ENCODE peak calls at places on chromosome X, in nine cellular contexts. G, U, E, R, A, S, Z, L and W are unnamed samples.

GRCh38 chrX:112798736-112799135 is 41.9 kb downstream of the AMOT start:
- DNase-seq in A (no peak), E (no peak), G (no peak), L (no peak), R (no peak), S (no peak), U (no peak), Z (no peak), W (no peak)

GRCh38 chrX:136262812-136263315 is 11.7 kb upstream of the MAP7D3 start:
- DNase-seq in Z (no peak), U (no peak), E (no peak), G (no peak), L (no peak), S (no peak), A (no peak), R (no peak), W (peak)

GRCh38 chrX:39450578-39450977 is 647.2 kb downstream of the BCOR start:
- DNase-seq in U (peak), S (no peak), E (no peak), G (no peak), L (no peak), A (no peak), R (no peak), Z (no peak), W (peak)

GRCh38 chrX:68894513-68895338 is 65.9 kb downstream of the EFNB1 start:
- DNase-seq in E (no peak), Z (no peak), R (peak), U (peak), A (peak), L (peak), S (peak), G (no peak), W (peak)

GRCh38 chrX:136215559-136215958 is 35.6 kb downstream of the MAP7D3 start:
- DNase-seq in S (no peak), U (no peak), R (peak), Z (no peak), G (no peak), L (no peak), A (peak), E (no peak), W (no peak)

GRCh38 chrX:145002776-145003175 is 244.5 kb upstream of the SPANXN1 start:
- DNase-seq in A (peak), G (no peak), E (no peak), Z (no peak), L (no peak), R (peak), U (no peak), S (no peak), W (no peak)

GRCh38 chrX:110026099-110026844 is 23.4 kb downstream of the TMEM164 start:
- DNase-seq in A (peak), R (peak), E (no peak), U (peak), G (no peak), S (no peak), L (peak), Z (no peak), W (no peak)

GRCh38 chrX:108091878-108092291 is 307 bp downstream of the ATG4A start:
- DNase-seq in Z (no peak), G (peak), R (peak), L (no peak), E (peak), S (no peak), A (peak), U (no peak), W (no peak)

GRCh38 chrX:53716328-53717088 is 30.0 kb upstream of the HUWE1 start:
- DNase-seq in L (no peak), Z (peak), U (no peak), S (no peak), A (no peak), G (no peak), E (peak), R (peak), W (no peak)

DNA sequence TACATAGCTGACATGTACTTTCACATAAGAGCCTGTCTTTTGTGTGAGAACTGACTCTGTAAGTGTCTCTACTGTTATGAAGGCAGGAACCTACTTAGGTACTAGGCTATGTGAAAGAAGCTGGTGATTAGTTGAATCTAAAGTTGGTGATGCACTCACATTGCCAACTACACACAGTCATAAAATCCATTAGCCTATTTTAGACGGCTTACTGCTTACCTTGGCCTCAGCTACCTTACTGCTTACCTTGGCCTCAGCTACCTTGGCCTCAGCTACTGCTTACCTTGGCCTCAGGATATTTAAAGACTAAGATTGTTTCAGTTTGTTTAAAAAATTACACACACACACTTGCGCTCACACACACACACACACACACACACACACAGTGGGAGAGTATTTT is 549.7 kb downstream of the IL1RAPL1 start:
- DNase-seq in U (no peak), A (no peak), E (no peak), G (no peak), S (no peak), Z (no peak), L (no peak), R (no peak), W (no peak)
- H3K4me3 ChIP-seq in U (no peak), A (no peak), E (no peak), G (no peak), S (no peak), Z (no peak), L (no peak), R (no peak), W (no peak)

GRCh38 chrX:72475952-72476668 is 96.5 kb downstream of the HDAC8 start:
- DNase-seq in L (no peak), E (no peak), Z (no peak), R (no peak), S (peak), U (no peak), A (peak), G (no peak), W (no peak)

GRCh38 chrX:72477787-72478186 is 94.9 kb downstream of the HDAC8 start:
- DNase-seq in S (peak), Z (no peak), E (no peak), U (peak), L (no peak), G (no peak), R (no peak), A (no peak), W (no peak)

GRCh38 chrX:72478853-72479252 is 93.8 kb downstream of the HDAC8 start:
- DNase-seq in U (peak), A (no peak), E (no peak), L (no peak), S (no peak), G (no peak), Z (no peak), R (no peak), W (no peak)

GRCh38 chrX:72479324-72480274 is 93.0 kb downstream of the HDAC8 start:
- DNase-seq in E (no peak), A (no peak), L (peak), S (no peak), G (no peak), Z (no peak), U (peak), R (peak), W (no peak)

DNA sequence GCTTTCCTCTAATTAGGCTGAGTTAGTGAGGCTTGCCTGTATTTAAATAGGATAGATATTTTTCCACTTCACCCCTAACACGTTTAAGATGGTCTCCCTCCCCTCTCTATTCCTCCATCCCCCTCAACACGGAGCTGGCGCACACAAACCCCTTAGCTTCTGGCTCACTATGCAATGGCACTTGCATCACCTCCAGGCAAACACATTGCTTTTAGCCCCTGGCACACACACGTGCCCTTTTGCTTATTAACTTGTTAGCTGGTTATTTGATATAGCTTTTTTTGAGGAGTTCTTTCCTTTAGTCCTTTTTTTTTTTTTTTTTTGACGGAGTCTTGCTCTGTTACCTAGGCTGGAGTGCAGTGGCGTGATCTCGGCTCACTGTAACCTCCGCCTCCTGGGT is 94.3 kb downstream of the HDAC8 start:
- DNase-seq in G (no peak), U (no peak), R (no peak), L (no peak), A (no peak), Z (no peak), S (no peak), E (no peak), W (no peak)
- H3K27ac ChIP-seq in G (no peak), U (peak), R (no peak), L (no peak), A (no peak), Z (no peak), S (peak), E (no peak), W (no peak)

DNA sequence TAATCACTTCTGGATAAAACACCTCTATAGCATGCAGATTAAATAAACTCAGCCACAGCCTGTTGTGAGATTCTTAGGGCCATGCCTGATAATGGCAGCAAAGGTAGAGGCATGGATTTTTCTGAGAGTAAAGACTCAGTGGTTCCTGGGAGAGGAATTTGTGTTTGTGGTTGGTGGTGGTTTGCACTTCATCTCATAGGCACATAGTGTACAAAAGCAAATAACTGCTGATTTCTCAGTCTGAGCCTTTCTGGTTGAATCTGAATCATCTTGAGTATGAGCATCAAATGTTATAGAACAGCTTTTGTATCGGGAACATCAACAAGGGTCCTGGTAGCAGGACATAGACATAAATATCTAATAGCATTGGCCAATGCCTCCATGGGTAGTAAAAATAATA is 274.3 kb downstream of the FRMPD4 start:
- DNase-seq in R (no peak), G (no peak), E (no peak), U (no peak), A (no peak), Z (no peak), S (no peak), L (no peak), W (no peak)
- TF ChIP-seq EZH2phosphoT487 in R (no peak), G (no peak), E (no peak), U (no peak), A (no peak), Z (no peak), S (no peak), L (no peak), W (no peak)

GRCh38 chrX:78327370-78328048 is at the start of gene CYSLTR1:
- DNase-seq in U (no peak), L (peak), Z (peak), E (peak), S (no peak), R (no peak), A (no peak), G (no peak), W (peak)
- H3K4me3 ChIP-seq in U (no peak), L (no peak), Z (peak), E (peak), S (no peak), R (no peak), A (no peak), G (no peak), W (no peak)

DNA sequence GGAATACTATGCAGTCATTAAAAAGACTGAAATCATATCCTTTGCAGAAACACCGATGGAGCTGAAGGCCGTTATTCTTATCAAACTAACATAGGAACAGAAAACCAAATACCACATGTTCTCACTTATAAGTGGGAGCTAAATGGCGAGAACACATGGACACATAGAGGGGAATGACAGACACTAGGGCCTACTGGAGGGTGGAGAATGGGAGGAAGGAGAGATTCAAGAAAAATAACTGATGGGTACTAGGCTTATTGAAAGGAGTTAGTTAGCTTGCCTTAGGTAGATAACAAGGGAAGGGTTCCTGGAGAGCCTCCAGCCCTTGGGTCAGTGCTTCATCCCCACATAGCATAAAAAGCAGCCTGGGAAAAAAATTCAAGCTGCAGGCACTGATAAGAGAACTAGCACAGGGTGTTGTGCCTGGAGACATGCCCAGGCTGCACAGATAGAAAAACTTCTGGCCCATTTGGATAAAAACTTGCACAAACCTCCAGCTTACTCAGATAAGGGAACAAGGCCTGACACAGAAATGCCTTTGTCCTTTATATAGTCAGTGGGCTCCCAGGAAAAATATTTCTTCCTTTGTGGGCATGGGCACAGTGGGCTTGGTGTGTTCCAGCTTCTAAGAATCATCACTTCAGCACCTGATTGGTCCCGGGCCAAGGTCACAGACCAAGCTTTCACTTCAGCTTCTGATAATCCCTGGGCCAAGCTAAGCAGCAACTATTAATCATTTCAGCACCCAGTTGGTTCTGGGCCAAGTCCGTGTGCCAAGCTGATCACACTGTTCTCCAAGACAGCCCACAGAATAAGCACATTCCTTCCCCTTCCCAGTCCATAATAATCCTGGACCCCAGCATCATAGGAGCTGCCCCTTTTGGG is 23.1 kb upstream of the PWWP3B start:
- DNase-seq in A (no peak), S (no peak), E (no peak), R (no peak), G (no peak), U (peak), L (no peak), Z (no peak), W (no peak)
- H3K27ac ChIP-seq in A (no peak), S (no peak), E (no peak), R (no peak), G (no peak), U (no peak), L (no peak), Z (no peak), W (no peak)

GRCh38 chrX:154380153-154380552 is 1.1 kb downstream of the EMD start:
- DNase-seq in S (no peak), E (no peak), G (no peak), L (no peak), A (peak), R (no peak), Z (no peak), U (no peak), W (no peak)
- TF ChIP-seq EZH2phosphoT487 in S (no peak), E (no peak), G (no peak), L (no peak), A (no peak), R (no peak), Z (no peak), U (no peak), W (no peak)

DNA sequence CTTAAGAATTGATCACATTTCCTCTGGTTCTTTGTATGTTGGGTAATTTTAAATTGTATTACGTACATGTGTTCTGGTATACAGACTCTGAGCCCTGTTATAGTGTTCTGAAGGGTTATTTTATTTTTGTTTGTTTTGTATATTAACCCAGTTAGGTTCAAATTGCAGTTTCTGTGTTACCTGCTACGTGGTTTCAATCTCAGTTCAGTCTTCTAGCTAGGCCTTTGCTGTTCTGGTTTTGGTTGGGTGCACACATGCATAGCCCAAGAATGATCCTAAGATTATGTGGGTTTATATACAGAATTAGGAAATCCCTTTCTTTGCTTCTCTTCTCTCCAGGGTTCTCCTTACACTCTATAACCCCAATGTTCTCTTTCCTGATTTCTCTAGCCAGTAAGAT is 161.0 kb downstream of the PPP1R2C start:
- DNase-seq in U (no peak), S (no peak), Z (no peak), E (peak), G (no peak), L (no peak), R (no peak), A (no peak), W (no peak)
- H3K4me3 ChIP-seq in U (no peak), S (no peak), Z (no peak), E (no peak), G (no peak), L (no peak), R (no peak), A (no peak), W (no peak)

DNA sequence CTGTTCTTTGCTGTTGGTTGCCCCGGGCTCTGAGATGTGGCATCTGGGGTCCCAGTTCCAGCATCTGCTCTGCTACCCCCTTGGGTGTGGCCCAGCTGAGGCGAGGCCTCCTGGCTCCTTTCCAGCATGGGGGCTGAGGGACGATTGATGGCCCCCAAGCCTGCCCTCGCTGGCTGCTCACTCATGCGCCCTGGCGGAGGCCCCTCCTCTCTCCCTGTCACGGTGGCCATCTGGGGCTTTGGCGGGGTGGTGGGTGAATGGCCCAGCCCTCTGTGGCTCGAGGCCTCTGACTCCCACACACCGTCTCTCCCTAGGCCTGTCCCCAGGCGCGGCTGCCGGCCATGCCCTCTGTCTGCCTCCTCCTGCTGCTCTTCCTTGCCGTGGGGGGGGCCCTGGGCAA is 1.8 kb downstream of the PLXNA3 start:
- DNase-seq in Z (no peak), R (no peak), G (no peak), S (peak), A (peak), E (no peak), U (no peak), L (no peak), W (no peak)
- H3K27ac ChIP-seq in Z (no peak), R (no peak), G (peak), S (no peak), A (peak), E (no peak), U (no peak), L (no peak), W (no peak)

GRCh38 chrX:14039344-14039743 is 9.7 kb upstream of the GEMIN8 start:
- DNase-seq in R (peak), L (peak), G (no peak), U (peak), E (peak), A (peak), Z (peak), S (peak), W (peak)
- TF ChIP-seq EZH2phosphoT487 in R (no peak), L (no peak), G (no peak), U (no peak), E (no peak), A (no peak), Z (no peak), S (no peak), W (no peak)